ENCODE peak calls at places on chromosomes 13 and 19, in nine cellular contexts. One of them, this sample, is unnamed.
A peak's percentile ranks its signal among the peaks of the same experiment; 100 is the strongest.

GRCh38 chr13:112052213-112052612 is 14.7 kb upstream of the SOX1 start:
- DNase-seq in neural progenitor cell: no peak
- DNase-seq in IMR-90: no peak
- DNase-seq in small intestine: no peak
- DNase-seq in ovary: no peak
- DNase-seq in CD8-positive, alpha-beta memory T cell: no peak
- DNase-seq in fibroblast of lung: no peak
- DNase-seq in adipocyte: no peak
- DNase-seq in lower lobe of right lung: no peak
- DNase-seq in this sample: no peak

GRCh38 chr13:90055121-90055520 is 1292.4 kb upstream of the MIR17HG start:
- DNase-seq in neural progenitor cell: no peak
- DNase-seq in IMR-90: no peak
- DNase-seq in small intestine: no peak
- DNase-seq in ovary: no peak
- DNase-seq in CD8-positive, alpha-beta memory T cell: no peak
- DNase-seq in fibroblast of lung: peak; percentile 8
- DNase-seq in adipocyte: no peak
- DNase-seq in lower lobe of right lung: no peak
- DNase-seq in this sample: no peak

GRCh38 chr19:46607441-46607841 is 6.3 kb downstream of the CALM3 start:
- DNase-seq in neural progenitor cell: no peak
- DNase-seq in IMR-90: no peak
- DNase-seq in small intestine: no peak
- DNase-seq in ovary: no peak
- DNase-seq in CD8-positive, alpha-beta memory T cell: no peak
- DNase-seq in fibroblast of lung: no peak
- DNase-seq in adipocyte: no peak
- DNase-seq in lower lobe of right lung: peak; percentile 27
- DNase-seq in this sample: no peak

GRCh38 chr19:33685541-33685940 is 63.8 kb downstream of the CHST8 start:
- DNase-seq in neural progenitor cell: no peak
- DNase-seq in IMR-90: no peak
- DNase-seq in small intestine: no peak
- DNase-seq in ovary: no peak
- DNase-seq in CD8-positive, alpha-beta memory T cell: no peak
- DNase-seq in fibroblast of lung: no peak
- DNase-seq in adipocyte: no peak
- DNase-seq in lower lobe of right lung: no peak
- DNase-seq in this sample: no peak

GRCh38 chr13:98825659-98826058 is 73.2 kb upstream of the SLC15A1 start:
- DNase-seq in neural progenitor cell: peak; percentile 16
- DNase-seq in IMR-90: no peak
- DNase-seq in small intestine: no peak
- DNase-seq in ovary: no peak
- DNase-seq in CD8-positive, alpha-beta memory T cell: no peak
- DNase-seq in fibroblast of lung: no peak
- DNase-seq in adipocyte: no peak
- DNase-seq in lower lobe of right lung: no peak
- DNase-seq in this sample: no peak

GRCh38 chr13:28582892-28583240 is 76.1 kb upstream of the POMP start:
- DNase-seq in neural progenitor cell: no peak
- DNase-seq in IMR-90: no peak
- DNase-seq in small intestine: no peak
- DNase-seq in ovary: no peak
- DNase-seq in CD8-positive, alpha-beta memory T cell: no peak
- DNase-seq in fibroblast of lung: no peak
- DNase-seq in adipocyte: no peak
- DNase-seq in lower lobe of right lung: no peak
- DNase-seq in this sample: no peak

GRCh38 chr13:97629601-97630272 is 195.8 kb downstream of the RAP2A start:
- DNase-seq in neural progenitor cell: no peak
- DNase-seq in IMR-90: no peak
- DNase-seq in small intestine: no peak
- DNase-seq in ovary: no peak
- DNase-seq in CD8-positive, alpha-beta memory T cell: no peak
- DNase-seq in fibroblast of lung: no peak
- DNase-seq in adipocyte: no peak
- DNase-seq in lower lobe of right lung: no peak
- DNase-seq in this sample: no peak

GRCh38 chr13:37187110-37187509 is 81.6 kb upstream of the CSNK1A1L start:
- DNase-seq in neural progenitor cell: no peak
- DNase-seq in IMR-90: no peak
- DNase-seq in small intestine: no peak
- DNase-seq in ovary: no peak
- DNase-seq in CD8-positive, alpha-beta memory T cell: no peak
- DNase-seq in fibroblast of lung: no peak
- DNase-seq in adipocyte: peak; percentile 56
- DNase-seq in lower lobe of right lung: no peak
- DNase-seq in this sample: no peak

GRCh38 chr19:14505488-14506239 is 9.7 kb upstream of the GIPC1 start:
- DNase-seq in neural progenitor cell: peak; percentile 70
- DNase-seq in IMR-90: peak; percentile 76
- DNase-seq in small intestine: peak; percentile 55
- DNase-seq in ovary: no peak
- DNase-seq in CD8-positive, alpha-beta memory T cell: peak; percentile 66
- DNase-seq in fibroblast of lung: peak; percentile 58
- DNase-seq in adipocyte: peak; percentile 75
- DNase-seq in lower lobe of right lung: peak; percentile 86
- DNase-seq in this sample: peak; percentile 47

GRCh38 chr19:738509-739128 is 12.3 kb upstream of the MISP start:
- DNase-seq in neural progenitor cell: no peak
- DNase-seq in IMR-90: no peak
- DNase-seq in small intestine: peak; percentile 98
- DNase-seq in ovary: peak; percentile 29
- DNase-seq in CD8-positive, alpha-beta memory T cell: no peak
- DNase-seq in fibroblast of lung: no peak
- DNase-seq in adipocyte: no peak
- DNase-seq in lower lobe of right lung: no peak
- DNase-seq in this sample: no peak

GRCh38 chr19:7871530-7872305 is 2.5 kb downstream of the PRR36 start:
- DNase-seq in neural progenitor cell: peak; percentile 99
- DNase-seq in IMR-90: peak; percentile 85
- DNase-seq in small intestine: peak; percentile 76
- DNase-seq in ovary: peak; percentile 94
- DNase-seq in CD8-positive, alpha-beta memory T cell: peak; percentile 79
- DNase-seq in fibroblast of lung: peak; percentile 92
- DNase-seq in adipocyte: peak; percentile 93
- DNase-seq in lower lobe of right lung: peak; percentile 96
- DNase-seq in this sample: peak; percentile 86

GRCh38 chr13:20182231-20182846 is 10.4 kb downstream of the GJB2 start:
- DNase-seq in neural progenitor cell: peak; percentile 81
- DNase-seq in IMR-90: peak; percentile 80
- DNase-seq in small intestine: peak; percentile 72
- DNase-seq in ovary: no peak
- DNase-seq in CD8-positive, alpha-beta memory T cell: no peak
- DNase-seq in fibroblast of lung: peak; percentile 83
- DNase-seq in adipocyte: peak; percentile 89
- DNase-seq in lower lobe of right lung: no peak
- DNase-seq in this sample: peak; percentile 14

GRCh38 chr13:99821741-99822140 is 149.8 kb downstream of the ZIC5 start:
- DNase-seq in neural progenitor cell: no peak
- DNase-seq in IMR-90: no peak
- DNase-seq in small intestine: no peak
- DNase-seq in ovary: no peak
- DNase-seq in CD8-positive, alpha-beta memory T cell: no peak
- DNase-seq in fibroblast of lung: no peak
- DNase-seq in adipocyte: no peak
- DNase-seq in lower lobe of right lung: no peak
- DNase-seq in this sample: no peak

GRCh38 chr19:49570138-49570856 is 10.1 kb downstream of the NOSIP start:
- DNase-seq in neural progenitor cell: peak; percentile 91
- DNase-seq in IMR-90: peak; percentile 84
- DNase-seq in small intestine: peak; percentile 87
- DNase-seq in ovary: peak; percentile 59
- DNase-seq in CD8-positive, alpha-beta memory T cell: peak; percentile 41
- DNase-seq in fibroblast of lung: peak; percentile 89
- DNase-seq in adipocyte: peak; percentile 95
- DNase-seq in lower lobe of right lung: no peak
- DNase-seq in this sample: peak; percentile 44

GRCh38 chr13:57641071-57641470 is 9.5 kb downstream of the PCDH17 start:
- DNase-seq in neural progenitor cell: no peak
- DNase-seq in IMR-90: no peak
- DNase-seq in small intestine: no peak
- DNase-seq in ovary: no peak
- DNase-seq in CD8-positive, alpha-beta memory T cell: no peak
- DNase-seq in fibroblast of lung: no peak
- DNase-seq in adipocyte: no peak
- DNase-seq in lower lobe of right lung: no peak
- DNase-seq in this sample: no peak

GRCh38 chr19:12603714-12604113 is 6.9 kb downstream of the ZNF490 start:
- DNase-seq in neural progenitor cell: no peak
- DNase-seq in IMR-90: peak; percentile 67
- DNase-seq in small intestine: no peak
- DNase-seq in ovary: no peak
- DNase-seq in CD8-positive, alpha-beta memory T cell: no peak
- DNase-seq in fibroblast of lung: peak; percentile 66
- DNase-seq in adipocyte: no peak
- DNase-seq in lower lobe of right lung: no peak
- DNase-seq in this sample: no peak

GRCh38 chr19:41847351-41848105 is 2.7 kb downstream of the DMRTC2 start:
- DNase-seq in neural progenitor cell: no peak
- DNase-seq in IMR-90: no peak
- DNase-seq in small intestine: no peak
- DNase-seq in ovary: no peak
- DNase-seq in CD8-positive, alpha-beta memory T cell: no peak
- DNase-seq in fibroblast of lung: no peak
- DNase-seq in adipocyte: no peak
- DNase-seq in lower lobe of right lung: no peak
- DNase-seq in this sample: no peak

GRCh38 chr19:41848666-41849065 is 3.8 kb downstream of the DMRTC2 start:
- DNase-seq in neural progenitor cell: no peak
- DNase-seq in IMR-90: no peak
- DNase-seq in small intestine: no peak
- DNase-seq in ovary: no peak
- DNase-seq in CD8-positive, alpha-beta memory T cell: no peak
- DNase-seq in fibroblast of lung: no peak
- DNase-seq in adipocyte: no peak
- DNase-seq in lower lobe of right lung: no peak
- DNase-seq in this sample: no peak

GRCh38 chr19:41851456-41851855 is 6.6 kb downstream of the DMRTC2 start:
- DNase-seq in neural progenitor cell: no peak
- DNase-seq in IMR-90: no peak
- DNase-seq in small intestine: no peak
- DNase-seq in ovary: no peak
- DNase-seq in CD8-positive, alpha-beta memory T cell: no peak
- DNase-seq in fibroblast of lung: no peak
- DNase-seq in adipocyte: no peak
- DNase-seq in lower lobe of right lung: no peak
- DNase-seq in this sample: no peak

GRCh38 chr19:41850381-41850780 is 5.5 kb downstream of the DMRTC2 start:
- DNase-seq in neural progenitor cell: no peak
- DNase-seq in IMR-90: no peak
- DNase-seq in small intestine: no peak
- DNase-seq in ovary: no peak
- DNase-seq in CD8-positive, alpha-beta memory T cell: no peak
- DNase-seq in fibroblast of lung: no peak
- DNase-seq in adipocyte: no peak
- DNase-seq in lower lobe of right lung: no peak
- DNase-seq in this sample: no peak

GRCh38 chr19:41849067-41849466 is 4.2 kb downstream of the DMRTC2 start:
- DNase-seq in neural progenitor cell: no peak
- DNase-seq in IMR-90: no peak
- DNase-seq in small intestine: no peak
- DNase-seq in ovary: no peak
- DNase-seq in CD8-positive, alpha-beta memory T cell: no peak
- DNase-seq in fibroblast of lung: no peak
- DNase-seq in adipocyte: no peak
- DNase-seq in lower lobe of right lung: no peak
- DNase-seq in this sample: no peak
- H3K4me1 ChIP-seq in neural progenitor cell: no peaks in the 10 kb centered on the region
- H3K4me1 ChIP-seq in IMR-90: no peaks in the 10 kb centered on the region
- H3K4me1 ChIP-seq in small intestine: no peaks in the 10 kb centered on the region
- H3K4me1 ChIP-seq in ovary: no peaks in the 10 kb centered on the region
- H3K4me1 ChIP-seq in CD8-positive, alpha-beta memory T cell: no peaks in the 10 kb centered on the region
- H3K4me1 ChIP-seq in fibroblast of lung: no peaks in the 10 kb centered on the region
- H3K4me1 ChIP-seq in adipocyte: no peaks in the 10 kb centered on the region
- H3K4me1 ChIP-seq in lower lobe of right lung: no peaks in the 10 kb centered on the region
- H3K4me1 ChIP-seq in this sample: no peaks in the 10 kb centered on the region

DNA sequence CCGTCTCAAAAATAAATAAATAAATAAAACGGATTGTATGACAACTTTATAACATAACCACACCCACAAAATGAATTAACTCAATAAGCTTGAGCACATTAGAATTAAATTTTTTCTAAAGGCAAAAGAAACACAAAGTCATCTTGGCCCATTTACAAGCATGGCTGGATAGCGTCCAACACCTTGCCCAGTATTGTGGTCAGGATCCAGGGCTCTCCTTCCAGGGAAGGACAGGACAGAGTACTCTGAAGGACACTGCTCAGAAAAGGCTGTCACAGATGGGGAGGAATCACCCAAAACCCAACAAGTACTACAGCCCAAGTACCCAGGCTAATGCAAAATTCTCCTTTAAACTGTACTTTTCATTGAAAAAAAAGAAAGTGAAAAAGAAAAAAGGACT is 27.1 kb downstream of the SUGP2 start:
- DNase-seq in neural progenitor cell: no peak
- DNase-seq in IMR-90: peak; percentile 10
- DNase-seq in small intestine: no peak
- DNase-seq in ovary: no peak
- DNase-seq in CD8-positive, alpha-beta memory T cell: no peak
- DNase-seq in fibroblast of lung: no peak
- DNase-seq in adipocyte: peak; percentile 4
- DNase-seq in lower lobe of right lung: no peak
- DNase-seq in this sample: no peak
- H3K36me3 ChIP-seq in neural progenitor cell: peaks cover 2% of the 10 kb centered on the region
- H3K36me3 ChIP-seq in IMR-90: peaks cover 69% of the 10 kb centered on the region
- H3K36me3 ChIP-seq in small intestine: peaks cover 14% of the 10 kb centered on the region
- H3K36me3 ChIP-seq in ovary: no peaks in the 10 kb centered on the region
- H3K36me3 ChIP-seq in CD8-positive, alpha-beta memory T cell: peaks cover 41% of the 10 kb centered on the region
- H3K36me3 ChIP-seq in fibroblast of lung: peaks cover 35% of the 10 kb centered on the region
- H3K36me3 ChIP-seq in adipocyte: peaks cover 86% of the 10 kb centered on the region
- H3K36me3 ChIP-seq in lower lobe of right lung: peaks cover 94% of the 10 kb centered on the region
- H3K36me3 ChIP-seq in this sample: peaks cover 54% of the 10 kb centered on the region

DNA sequence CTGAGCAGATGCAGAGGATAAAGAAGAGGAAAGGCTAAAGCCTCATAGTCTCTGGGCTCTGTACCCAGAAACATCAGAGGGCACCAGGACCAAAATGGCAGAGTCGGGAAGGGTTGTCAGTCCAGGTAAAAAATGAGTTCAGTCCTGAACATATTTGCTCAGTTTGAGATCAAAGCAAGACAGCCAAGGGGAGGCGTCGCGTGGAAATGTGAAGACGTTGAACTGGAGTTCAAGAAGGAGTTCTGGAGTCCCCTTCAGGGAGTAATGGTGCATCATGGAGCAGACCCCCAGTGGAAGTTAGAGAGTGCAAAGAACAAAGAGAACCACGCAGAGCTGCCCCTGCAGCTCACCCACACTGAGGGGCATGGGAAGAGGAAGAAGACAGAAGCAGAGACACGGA is 4.8 kb downstream of the COL4A1 start:
- DNase-seq in neural progenitor cell: no peak
- DNase-seq in IMR-90: no peak
- DNase-seq in small intestine: no peak
- DNase-seq in ovary: no peak
- DNase-seq in CD8-positive, alpha-beta memory T cell: no peak
- DNase-seq in fibroblast of lung: no peak
- DNase-seq in adipocyte: no peak
- DNase-seq in lower lobe of right lung: no peak
- DNase-seq in this sample: no peak
- H3K4me1 ChIP-seq in neural progenitor cell: peaks cover 37% of the 10 kb centered on the region
- H3K4me1 ChIP-seq in IMR-90: peaks cover 34% of the 10 kb centered on the region
- H3K4me1 ChIP-seq in small intestine: peaks cover 4% of the 10 kb centered on the region
- H3K4me1 ChIP-seq in ovary: peaks cover 27% of the 10 kb centered on the region
- H3K4me1 ChIP-seq in CD8-positive, alpha-beta memory T cell: no peaks in the 10 kb centered on the region
- H3K4me1 ChIP-seq in fibroblast of lung: peaks cover 37% of the 10 kb centered on the region
- H3K4me1 ChIP-seq in adipocyte: peaks cover 69% of the 10 kb centered on the region
- H3K4me1 ChIP-seq in lower lobe of right lung: peaks cover 53% of the 10 kb centered on the region
- H3K4me1 ChIP-seq in this sample: no peaks in the 10 kb centered on the region

GRCh38 chr13:110170020-110170790 is 136.8 kb downstream of the COL4A1 start:
- DNase-seq in neural progenitor cell: no peak
- DNase-seq in IMR-90: no peak
- DNase-seq in small intestine: no peak
- DNase-seq in ovary: no peak
- DNase-seq in CD8-positive, alpha-beta memory T cell: no peak
- DNase-seq in fibroblast of lung: no peak
- DNase-seq in adipocyte: no peak
- DNase-seq in lower lobe of right lung: no peak
- DNase-seq in this sample: no peak
- H3K36me3 ChIP-seq in neural progenitor cell: no peaks in the 10 kb centered on the region
- H3K36me3 ChIP-seq in IMR-90: peaks cover 75% of the 10 kb centered on the region
- H3K36me3 ChIP-seq in small intestine: no peaks in the 10 kb centered on the region
- H3K36me3 ChIP-seq in ovary: no peaks in the 10 kb centered on the region
- H3K36me3 ChIP-seq in CD8-positive, alpha-beta memory T cell: no peaks in the 10 kb centered on the region
- H3K36me3 ChIP-seq in fibroblast of lung: peaks cover 13% of the 10 kb centered on the region
- H3K36me3 ChIP-seq in adipocyte: peaks cover 98% of the 10 kb centered on the region
- H3K36me3 ChIP-seq in lower lobe of right lung: peaks cover 82% of the 10 kb centered on the region
- H3K36me3 ChIP-seq in this sample: no peaks in the 10 kb centered on the region

This sample was measured in effector memory CD4-positive, alpha-beta T cell.